ENCODE peak calls at places on chromosomes 6 and 20, in ten cellular contexts. E is tibial artery; R is CD8-positive, alpha-beta T cell; K is CD4-positive, CD25-positive, alpha-beta regulatory T cell; M is spleen; T is heart left ventricle; Q is GM06990; C is BE2C; J is A673; V is MM.1S. L is an unnamed sample. For H3K27me3, the result is how much of the 10 kb centered on the place peaks cover.

GRCh38 chr6:25250878-25251277 is 28.3 kb upstream of the CARMIL1 start:
- DNase-seq in E (no peak), R (no peak), K (no peak), M (no peak), T (no peak), Q (no peak), C (no peak), J (no peak), V (peak), L (no peak)

GRCh38 chr6:79399499-79399898 is 137.7 kb downstream of the LCA5 start:
- DNase-seq in E (no peak), R (no peak), K (no peak), M (no peak), T (no peak), Q (no peak), C (no peak), J (no peak), V (no peak), L (no peak)

GRCh38 chr6:31208506-31208905 is 38.0 kb upstream of the POU5F1 start:
- DNase-seq in E (no peak), R (no peak), K (no peak), M (no peak), T (no peak), Q (no peak), C (no peak), J (no peak), V (no peak), L (no peak)

GRCh38 chr6:30325873-30326445 is 768 bp upstream of the TRIM39 start:
- DNase-seq in E (no peak), R (peak), K (peak), M (no peak), T (peak), Q (peak), C (peak), J (peak), V (peak), L (no peak)

GRCh38 chr6:97468981-97469380 is 186.0 kb upstream of the MMS22L start:
- DNase-seq in E (no peak), R (no peak), K (no peak), M (no peak), T (no peak), Q (no peak), C (no peak), J (peak), V (no peak), L (no peak)

GRCh38 chr20:38932457-38933120 is 6.4 kb downstream of the FAM83D start:
- DNase-seq in E (no peak), R (no peak), K (no peak), M (no peak), T (no peak), Q (no peak), C (no peak), J (no peak), V (no peak), L (no peak)

GRCh38 chr20:38076548-38076947 is 43.0 kb downstream of the RPRD1B start:
- DNase-seq in E (no peak), R (no peak), K (no peak), M (no peak), T (no peak), Q (no peak), C (no peak), J (no peak), V (no peak), L (no peak)

GRCh38 chr6:111565316-111566221 is 40.1 kb downstream of the TRAF3IP2 start:
- DNase-seq in E (no peak), R (no peak), K (peak), M (no peak), T (no peak), Q (no peak), C (no peak), J (peak), V (no peak), L (no peak)

GRCh38 chr20:23826541-23827018 is at the start of gene CST2:
- DNase-seq in E (no peak), R (no peak), K (no peak), M (no peak), T (no peak), Q (no peak), C (no peak), J (no peak), V (no peak), L (no peak)

GRCh38 chr20:62555642-62556420 is 80.0 kb upstream of the GATA5 start:
- DNase-seq in E (no peak), R (no peak), K (no peak), M (no peak), T (no peak), Q (no peak), C (no peak), J (no peak), V (no peak), L (no peak)
- H3K27me3 ChIP-seq in E (under half), R (under half), K (under half), M (under half), T (under half), Q (under half), C (under half), J (half or more), V (half or more), L (under half)

DNA sequence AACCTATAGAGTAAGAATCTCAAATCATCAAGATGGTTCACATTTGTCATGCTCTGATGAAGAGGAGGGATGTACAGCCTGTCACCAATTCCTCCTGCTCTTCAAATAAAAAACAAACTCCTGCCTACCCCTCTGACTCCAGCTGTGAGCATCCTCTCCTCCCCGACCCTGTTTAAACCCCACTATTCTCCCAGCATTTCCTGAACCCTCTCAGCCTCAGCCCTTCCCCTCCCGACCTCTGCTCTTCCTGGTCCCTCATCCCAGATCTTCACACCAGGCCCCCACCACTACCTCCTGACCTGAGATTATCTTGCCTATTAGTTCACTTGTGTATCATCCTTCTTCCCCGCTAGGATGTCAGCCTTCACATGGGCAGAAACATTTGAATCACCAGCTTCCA is 75.8 kb downstream of the ZMYND8 start:
- DNase-seq in E (peak), R (no peak), K (no peak), M (no peak), T (no peak), Q (no peak), C (no peak), J (no peak), V (no peak), L (no peak)
- H3K4me3 ChIP-seq in E (no peak), R (no peak), K (no peak), M (no peak), T (no peak), Q (no peak), C (no peak), J (no peak), V (no peak), L (no peak)

GRCh38 chr20:33017542-33017941 is 10.0 kb downstream of the BPIFB2 start:
- DNase-seq in E (no peak), R (no peak), K (no peak), M (peak), T (no peak), Q (no peak), C (no peak), J (no peak), V (no peak), L (no peak)
- H3K27me3 ChIP-seq in E (under half), R (under half), K (under half), M (under half), T (under half), Q (under half), C (under half), J (under half), V (half or more), L (under half)

GRCh38 chr6:156884306-156884705 is 107.1 kb downstream of the ARID1B start:
- DNase-seq in E (no peak), R (no peak), K (no peak), M (no peak), T (no peak), Q (no peak), C (no peak), J (no peak), V (peak), L (no peak)
- H3K4me3 ChIP-seq in E (no peak), R (no peak), K (no peak), M (no peak), T (no peak), Q (no peak), C (no peak), J (no peak), V (peak), L (no peak)